ENCODE peak calls at places on chromosomes 6 and 20, in nine cellular contexts. N, S, O, U, R, H, C, X and J are unnamed samples.
A peak's percentile ranks its signal among the peaks of the same experiment; 100 is the strongest.

GRCh38 chr20:51327251-51327841 is 215.2 kb downstream of the NFATC2 start:
- DNase-seq in S (no peak), C (peak; percentile 74), O (no peak), X (no peak), R (no peak), H (no peak), U (no peak), N (peak; percentile 85), J (no peak)

GRCh38 chr6:20861479-20861878 is 327.2 kb downstream of the CDKAL1 start:
- DNase-seq in C (no peak), S (no peak), O (no peak), X (no peak), H (no peak), R (no peak), N (no peak), U (no peak), J (no peak)

GRCh38 chr6:51398793-51399192 is 580.1 kb downstream of the TFAP2B start:
- DNase-seq in H (no peak), X (no peak), O (no peak), S (no peak), C (no peak), N (no peak), R (no peak), U (no peak), J (no peak)

GRCh38 chr6:136989591-136990578 is 54.9 kb downstream of the IL20RA start:
- DNase-seq in R (peak; percentile 51), H (no peak), U (peak; percentile 48), C (no peak), N (peak; percentile 42), S (no peak), X (no peak), O (no peak), J (no peak)

GRCh38 chr20:32452776-32453466 is 94.8 kb downstream of the ASXL1 start:
- DNase-seq in R (no peak), C (no peak), O (no peak), S (no peak), U (no peak), X (no peak), N (no peak), H (no peak), J (no peak)

GRCh38 chr6:15551798-15552197 is 111.0 kb downstream of the DTNBP1 start:
- DNase-seq in S (no peak), C (no peak), O (no peak), X (no peak), N (no peak), R (no peak), H (no peak), U (no peak), J (no peak)

GRCh38 chr6:35500782-35501181 is 3.9 kb upstream of the TEAD3 start:
- DNase-seq in H (no peak), O (no peak), S (no peak), X (no peak), R (no peak), C (peak; percentile 54), U (no peak), N (peak; percentile 61), J (no peak)

GRCh38 chr20:1154734-1155133 is 30.0 kb downstream of the TMEM74B start:
- DNase-seq in C (no peak), X (no peak), S (no peak), U (no peak), N (no peak), H (no peak), R (no peak), O (no peak), J (no peak)

GRCh38 chr20:35820715-35821114 is 48.9 kb downstream of the PHF20 start:
- DNase-seq in O (peak; percentile 16), H (no peak), X (no peak), S (no peak), U (no peak), C (no peak), N (peak; percentile 34), R (no peak), J (no peak)